ENCODE peak calls at places on chromosomes 2 and 18, in six cellular contexts. C, X, I, E, B and L are unnamed samples.

GRCh38 chr2:136828774-136829173 is 63.4 kb downstream of the THSD7B start:
- DNase-seq in C (no peak), X (no peak), I (no peak), E (no peak), B (no peak), L (no peak)

GRCh38 chr2:7053650-7054262 is 136.5 kb downstream of the RNF144A start:
- DNase-seq in C (no peak), X (no peak), I (no peak), E (no peak), B (no peak), L (peak; percentile 41)

GRCh38 chr2:164697688-164698290 is 76.5 kb upstream of the GRB14 start:
- DNase-seq in C (peak; percentile 13), X (no peak), I (peak; percentile 22), E (no peak), B (peak; percentile 61), L (peak; percentile 6)

GRCh38 chr2:19823507-19823906 is 78.3 kb downstream of the TTC32 start:
- DNase-seq in C (no peak), X (no peak), I (no peak), E (no peak), B (no peak), L (no peak)

GRCh38 chr2:48714240-48714639 is 41.3 kb downstream of the LHCGR start:
- DNase-seq in C (no peak), X (no peak), I (no peak), E (no peak), B (no peak), L (no peak)

GRCh38 chr2:234964631-234965461 is 13.0 kb downstream of the SH3BP4 start:
- DNase-seq in C (no peak), X (no peak), I (no peak), E (no peak), B (no peak), L (peak; percentile 80)

GRCh38 chr18:69002233-69002632 is 204.4 kb downstream of the CCDC102B start:
- DNase-seq in C (no peak), X (no peak), I (no peak), E (no peak), B (peak; percentile 1), L (peak; percentile 4)

GRCh38 chr2:204197601-204198000 is 261.0 kb downstream of the ICOS start:
- DNase-seq in C (no peak), X (no peak), I (no peak), E (no peak), B (no peak), L (no peak)

GRCh38 chr2:174025271-174026121 is 60.3 kb upstream of the SP3 start:
- DNase-seq in C (no peak), X (no peak), I (no peak), E (no peak), B (peak; percentile 72), L (peak; percentile 76)

GRCh38 chr2:233856184-233856583 is 1.8 kb upstream of the HJURP start:
- DNase-seq in C (no peak), X (no peak), I (no peak), E (no peak), B (no peak), L (no peak)
- TF ChIP-seq RFX5 in C (no peak), X (no peak), I (no peak), E (no peak), B (no peak), L (no peak)

GRCh38 chr2:40095003-40095402 is 315.9 kb upstream of the THUMPD2 start:
- DNase-seq in C (no peak), X (no peak), I (no peak), E (no peak), B (no peak), L (no peak)
- TF ChIP-seq MAX in C (no peak), X (no peak), I (no peak), E (no peak), B (no peak), L (no peak)

DNA sequence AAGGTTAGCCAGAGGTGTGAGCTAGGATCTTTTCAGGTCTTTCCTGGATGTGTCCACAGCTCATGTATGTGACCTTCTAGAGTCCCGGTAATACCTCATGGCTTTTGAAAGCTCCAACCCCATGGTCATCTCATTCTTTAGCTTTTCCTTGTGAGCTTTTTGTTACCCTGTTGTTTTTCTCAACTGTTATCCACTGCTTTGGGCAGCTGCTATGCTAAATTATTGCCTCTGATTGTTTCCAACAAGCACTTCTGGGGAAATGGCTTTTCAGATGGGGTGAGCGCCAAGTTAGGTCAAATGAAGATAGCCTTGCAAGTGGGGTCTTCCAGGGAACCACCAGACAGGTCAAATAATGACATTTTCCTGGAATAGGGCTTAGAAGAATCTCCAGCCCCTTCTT is 27.9 kb downstream of the ME2 start:
- DNase-seq in C (no peak), X (no peak), I (no peak), E (no peak), B (no peak), L (no peak)
- TF ChIP-seq RFX5 in C (no peak), X (no peak), I (no peak), E (no peak), B (no peak), L (no peak)

DNA sequence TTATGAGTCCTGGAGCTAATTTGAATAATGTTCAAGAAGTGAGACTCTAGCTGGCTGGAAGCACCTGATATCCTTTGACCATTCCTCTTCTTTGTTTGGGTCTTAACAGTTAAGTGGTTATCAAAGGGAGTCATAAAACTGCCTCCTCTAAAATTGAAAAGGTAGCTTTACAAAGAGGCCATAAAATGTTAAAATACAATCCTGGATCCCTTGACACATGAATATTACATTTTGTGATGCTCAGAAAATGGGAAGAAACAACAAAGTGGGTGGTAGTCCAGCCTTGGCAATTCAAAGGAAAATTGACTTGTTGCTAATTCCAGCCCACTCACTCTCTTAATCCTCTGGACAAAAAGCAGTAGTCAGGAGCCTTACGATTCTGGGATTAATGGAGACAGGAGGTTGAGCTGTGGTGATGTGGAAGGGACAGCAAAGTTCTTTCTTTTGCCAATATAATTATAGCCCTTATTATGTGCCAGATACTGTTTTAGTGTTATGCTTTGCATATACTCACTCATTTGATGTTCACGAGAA is 339.2 kb downstream of the PDE11A start:
- DNase-seq in C (no peak), X (no peak), I (no peak), E (no peak), B (no peak), L (no peak)
- TF ChIP-seq MAX in C (no peak), X (no peak), I (no peak), E (no peak), B (no peak), L (no peak)

GRCh38 chr2:178845565-178846457 is 38.6 kb upstream of the TTN start:
- DNase-seq in C (no peak), X (no peak), I (no peak), E (no peak), B (no peak), L (no peak)
- TF ChIP-seq RFX5 in C (no peak), X (no peak), I (no peak), E (no peak), B (no peak), L (no peak)

DNA sequence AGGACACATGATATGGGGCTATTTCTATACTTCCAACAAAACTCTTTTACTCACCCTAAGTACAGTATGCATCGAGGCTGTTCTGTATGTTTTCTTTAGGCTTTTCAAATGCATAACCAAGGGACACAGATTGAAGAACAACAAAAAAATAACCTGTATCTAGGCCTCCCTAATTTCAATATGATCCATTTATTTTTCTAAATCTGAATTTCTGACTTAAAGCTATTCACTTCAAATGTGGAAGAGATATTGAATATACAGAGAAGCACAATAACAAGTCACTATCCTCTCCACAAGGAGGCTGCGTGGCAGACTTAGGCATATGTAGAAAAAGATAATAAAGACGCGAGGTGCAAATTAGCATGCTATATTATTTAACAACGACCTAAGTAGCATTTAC is 39.3 kb upstream of the MFF start:
- DNase-seq in C (no peak), X (no peak), I (no peak), E (no peak), B (no peak), L (no peak)
- TF ChIP-seq MAX in C (no peak), X (no peak), I (no peak), E (no peak), B (no peak), L (no peak)

DNA sequence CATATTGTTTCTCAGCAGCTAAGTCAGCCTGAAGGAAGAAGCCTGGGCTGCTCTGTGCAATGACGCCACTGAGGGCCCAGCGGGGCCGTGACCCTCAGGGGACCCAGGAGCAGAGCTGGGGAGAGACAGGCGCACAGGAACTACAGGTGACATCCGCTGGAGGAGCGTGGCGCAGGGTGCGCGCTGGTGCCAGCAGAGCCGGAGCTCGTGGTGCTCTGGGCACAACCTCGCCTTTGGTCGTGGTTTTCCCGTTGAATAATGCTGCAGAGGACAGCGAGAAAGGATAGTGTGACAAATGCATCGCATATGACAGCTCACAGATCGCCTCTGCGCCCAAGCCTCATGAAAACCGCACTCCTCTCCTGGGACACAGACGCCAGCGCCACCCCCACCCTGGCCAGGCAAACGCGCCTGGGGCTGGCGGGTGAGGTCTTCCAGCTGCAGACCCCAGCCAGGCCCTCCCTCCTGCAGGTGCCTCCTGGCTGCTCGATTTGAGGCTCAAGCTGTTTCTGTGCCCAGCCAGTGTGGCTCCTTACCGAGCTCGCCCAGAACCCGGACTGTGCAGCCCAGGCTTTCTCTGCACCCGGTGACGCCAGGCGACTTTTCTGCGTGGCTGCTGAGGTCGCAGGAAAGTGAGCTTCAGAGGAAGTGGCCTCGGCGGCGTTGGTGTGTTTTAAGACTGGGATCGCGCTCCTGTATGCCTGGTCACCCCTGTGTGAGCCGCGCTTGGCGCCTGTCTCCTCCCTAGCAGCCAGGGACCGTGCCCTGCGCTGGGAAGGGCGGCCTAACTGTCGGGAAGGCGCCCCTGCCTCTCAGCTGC is 583.1 kb upstream of the HS6ST1 start:
- DNase-seq in C (no peak), X (no peak), I (no peak), E (no peak), B (no peak), L (peak; percentile 51)
- TF ChIP-seq RFX5 in C (no peak), X (no peak), I (no peak), E (no peak), B (no peak), L (no peak)